ENCODE peak calls at places on chromosomes 12 and 14, in four cellular contexts. One of them, this sample, is unnamed.

GRCh38 chr12:25034676-25035075 is 85.8 kb upstream of the BCAT1 start:
- DNase-seq in HS-27A: no peak
- DNase-seq in NCI-H345: no peak
- DNase-seq in HEK293T: no peak
- DNase-seq in this sample: no peak

GRCh38 chr14:76101980-76102379 is 49.7 kb upstream of the GPATCH2L start:
- DNase-seq in HS-27A: no peak
- DNase-seq in NCI-H345: no peak
- DNase-seq in HEK293T: no peak
- DNase-seq in this sample: no peak

GRCh38 chr14:103057372-103058208 is at the start of gene CDC42BPB:
- DNase-seq in HS-27A: peak
- DNase-seq in NCI-H345: peak
- DNase-seq in HEK293T: peak
- DNase-seq in this sample: peak

GRCh38 chr12:94560416-94561221 is 89.7 kb downstream of the TMCC3 start:
- DNase-seq in HS-27A: peak
- DNase-seq in NCI-H345: peak
- DNase-seq in HEK293T: no peak
- DNase-seq in this sample: no peak

GRCh38 chr12:111687255-111687654 is 1.4 kb downstream of the ACAD10 start:
- DNase-seq in HS-27A: no peak
- DNase-seq in NCI-H345: no peak
- DNase-seq in HEK293T: peak
- DNase-seq in this sample: no peak

GRCh38 chr12:2624543-2625266 is 170.1 kb upstream of the FKBP4 start:
- DNase-seq in HS-27A: no peak
- DNase-seq in NCI-H345: no peak
- DNase-seq in HEK293T: peak
- DNase-seq in this sample: no peak

GRCh38 chr12:32115404-32116104 is 8.9 kb downstream of the BICD1 start:
- DNase-seq in HS-27A: peak
- DNase-seq in NCI-H345: no peak
- DNase-seq in HEK293T: no peak
- DNase-seq in this sample: no peak

GRCh38 chr12:65784616-65785015 is 39.7 kb upstream of the HMGA2 start:
- DNase-seq in HS-27A: no peak
- DNase-seq in NCI-H345: no peak
- DNase-seq in HEK293T: no peak
- DNase-seq in this sample: no peak

GRCh38 chr14:92578511-92578910 is 64.9 kb downstream of the RIN3 start:
- DNase-seq in HS-27A: no peak
- DNase-seq in NCI-H345: no peak
- DNase-seq in HEK293T: no peak
- DNase-seq in this sample: no peak

GRCh38 chr14:104321151-104322130 is 183.1 kb downstream of the KIF26A start:
- DNase-seq in HS-27A: no peak
- DNase-seq in NCI-H345: no peak
- DNase-seq in HEK293T: no peak
- DNase-seq in this sample: no peak

GRCh38 chr14:24436355-24437019 is 6.1 kb downstream of the SDR39U1 start:
- DNase-seq in HS-27A: no peak
- DNase-seq in NCI-H345: peak
- DNase-seq in HEK293T: peak
- DNase-seq in this sample: peak